ENCODE peak calls at places on chromosomes 6 and 20, in six cellular contexts. R is MM.1S, T is WTC11, V is heart right ventricle, S is Panc1, C is HFF-Myc. Z is an unnamed sample.

GRCh38 chr20:17725094-17725835 is 25.5 kb downstream of the BANF2 start:
- DNase-seq in R (no peak), T (no peak), V (no peak), S (no peak), C (no peak), Z (no peak)

GRCh38 chr6:77440206-77440976 is 22.9 kb downstream of the HTR1B start:
- DNase-seq in R (no peak), T (no peak), V (no peak), S (no peak), C (no peak), Z (no peak)

GRCh38 chr6:156455847-156456246 is 321.3 kb upstream of the ARID1B start:
- DNase-seq in R (no peak), T (no peak), V (no peak), S (no peak), C (no peak), Z (no peak)

GRCh38 chr6:106181664-106182418 is 95.7 kb downstream of the PRDM1 start:
- DNase-seq in R (no peak), T (no peak), V (no peak), S (no peak), C (no peak), Z (no peak)

GRCh38 chr6:31836036-31836675 is 8.6 kb downstream of the HSPA1B start:
- DNase-seq in R (no peak), T (no peak), V (no peak), S (no peak), C (no peak), Z (no peak)

GRCh38 chr20:41631826-41632225 is 13.6 kb upstream of the CHD6 start:
- DNase-seq in R (no peak), T (no peak), V (peak), S (no peak), C (no peak), Z (no peak)

GRCh38 chr6:27668442-27669275 is 195.8 kb upstream of the ZNF184 start:
- DNase-seq in R (peak), T (peak), V (no peak), S (peak), C (peak), Z (peak)

GRCh38 chr6:167851349-167851952 is 24.7 kb downstream of the AFDN start:
- DNase-seq in R (no peak), T (no peak), V (no peak), S (no peak), C (no peak), Z (no peak)

GRCh38 chr6:75402296-75402695 is 91.3 kb downstream of the FILIP1 start:
- DNase-seq in R (peak), T (no peak), V (peak), S (no peak), C (peak), Z (no peak)

GRCh38 chr6:72522735-72523141 is 99.1 kb upstream of the KCNQ5 start:
- DNase-seq in R (no peak), T (peak), V (no peak), S (no peak), C (peak), Z (peak)

GRCh38 chr6:115468272-115469005 is 592.3 kb downstream of the FRK start:
- DNase-seq in R (peak), T (no peak), V (no peak), S (no peak), C (no peak), Z (peak)

GRCh38 chr6:33963351-33963750 is 159.5 kb upstream of the MLN start:
- DNase-seq in R (no peak), T (no peak), V (no peak), S (no peak), C (no peak), Z (peak)

GRCh38 chr6:94300424-94301144 is 881.2 kb upstream of the EPHA7 start:
- DNase-seq in R (no peak), T (no peak), V (peak), S (no peak), C (no peak), Z (no peak)

GRCh38 chr6:2275207-2275891 is 29.9 kb upstream of the GMDS start:
- DNase-seq in R (no peak), T (no peak), V (no peak), S (no peak), C (peak), Z (no peak)

GRCh38 chr20:25248501-25249172 is 752 bp downstream of the PYGB start:
- DNase-seq in R (peak), T (peak), V (no peak), S (no peak), C (no peak), Z (peak)

GRCh38 chr20:56347628-56348305 is 11.0 kb upstream of the FAM210B start:
- DNase-seq in R (no peak), T (peak), V (no peak), S (no peak), C (no peak), Z (peak)

GRCh38 chr6:130459316-130459715 is 93.5 kb downstream of the TMEM200A start:
- DNase-seq in R (no peak), T (no peak), V (no peak), S (no peak), C (no peak), Z (no peak)

GRCh38 chr20:42492998-42493397 is 696.7 kb downstream of the PTPRT start:
- DNase-seq in R (no peak), T (no peak), V (no peak), S (no peak), C (no peak), Z (no peak)

GRCh38 chr6:4698901-4699659 is 77.1 kb upstream of the CDYL start:
- DNase-seq in R (no peak), T (no peak), V (no peak), S (no peak), C (no peak), Z (no peak)

GRCh38 chr6:114747995-114748625 is 405.3 kb upstream of the HS3ST5 start:
- DNase-seq in R (peak), T (peak), V (peak), S (peak), C (peak), Z (peak)

GRCh38 chr20:17520583-17520982 is 10.6 kb downstream of the BFSP1 start:
- DNase-seq in R (no peak), T (no peak), V (no peak), S (no peak), C (no peak), Z (no peak)

GRCh38 chr6:2505624-2506023 is 245.1 kb downstream of the MYLK4 start:
- DNase-seq in R (no peak), T (peak), V (no peak), S (no peak), C (no peak), Z (peak)

GRCh38 chr20:47749367-47749766 is 35.9 kb downstream of the SULF2 start:
- DNase-seq in R (no peak), T (no peak), V (peak), S (no peak), C (no peak), Z (no peak)

GRCh38 chr20:38990728-38991127 is 28.6 kb downstream of the DHX35 start:
- DNase-seq in R (no peak), T (no peak), V (no peak), S (no peak), C (no peak), Z (no peak)

GRCh38 chr20:8155848-8156602 is 24.0 kb downstream of the PLCB1 start:
- DNase-seq in R (no peak), T (no peak), V (no peak), S (no peak), C (no peak), Z (no peak)

GRCh38 chr6:141212296-141212695 is 920.4 kb upstream of the GJE1 start:
- DNase-seq in R (no peak), T (no peak), V (no peak), S (no peak), C (no peak), Z (no peak)

GRCh38 chr6:157800420-157801237 is 22.4 kb upstream of the SNX9 start:
- DNase-seq in R (peak), T (no peak), V (no peak), S (no peak), C (no peak), Z (no peak)

GRCh38 chr6:139334791-139335446 is 39.5 kb downstream of the CITED2 start:
- DNase-seq in R (no peak), T (no peak), V (peak), S (no peak), C (no peak), Z (no peak)

GRCh38 chr6:11918739-11919605 is 93.1 kb upstream of the HIVEP1 start:
- DNase-seq in R (no peak), T (no peak), V (no peak), S (no peak), C (no peak), Z (no peak)

GRCh38 chr6:4102687-4103244 is 23.8 kb upstream of the FAM217A start:
- DNase-seq in R (no peak), T (no peak), V (no peak), S (no peak), C (no peak), Z (no peak)

GRCh38 chr20:49477200-49477599 is 5.3 kb downstream of the KCNB1 start:
- DNase-seq in R (peak), T (no peak), V (no peak), S (no peak), C (no peak), Z (peak)

GRCh38 chr6:147204843-147205311 is 660 bp downstream of the STXBP5 start:
- DNase-seq in R (no peak), T (no peak), V (no peak), S (no peak), C (no peak), Z (no peak)

GRCh38 chr6:41228088-41228487 is at the start of gene TREML4:
- DNase-seq in R (no peak), T (no peak), V (no peak), S (no peak), C (no peak), Z (no peak)

GRCh38 chr6:141726158-141726557 is 406.6 kb upstream of the GJE1 start:
- DNase-seq in R (no peak), T (no peak), V (no peak), S (no peak), C (no peak), Z (peak)

GRCh38 chr6:5373430-5373829 is 112.1 kb downstream of the FARS2 start:
- DNase-seq in R (no peak), T (no peak), V (no peak), S (no peak), C (no peak), Z (no peak)

DNA sequence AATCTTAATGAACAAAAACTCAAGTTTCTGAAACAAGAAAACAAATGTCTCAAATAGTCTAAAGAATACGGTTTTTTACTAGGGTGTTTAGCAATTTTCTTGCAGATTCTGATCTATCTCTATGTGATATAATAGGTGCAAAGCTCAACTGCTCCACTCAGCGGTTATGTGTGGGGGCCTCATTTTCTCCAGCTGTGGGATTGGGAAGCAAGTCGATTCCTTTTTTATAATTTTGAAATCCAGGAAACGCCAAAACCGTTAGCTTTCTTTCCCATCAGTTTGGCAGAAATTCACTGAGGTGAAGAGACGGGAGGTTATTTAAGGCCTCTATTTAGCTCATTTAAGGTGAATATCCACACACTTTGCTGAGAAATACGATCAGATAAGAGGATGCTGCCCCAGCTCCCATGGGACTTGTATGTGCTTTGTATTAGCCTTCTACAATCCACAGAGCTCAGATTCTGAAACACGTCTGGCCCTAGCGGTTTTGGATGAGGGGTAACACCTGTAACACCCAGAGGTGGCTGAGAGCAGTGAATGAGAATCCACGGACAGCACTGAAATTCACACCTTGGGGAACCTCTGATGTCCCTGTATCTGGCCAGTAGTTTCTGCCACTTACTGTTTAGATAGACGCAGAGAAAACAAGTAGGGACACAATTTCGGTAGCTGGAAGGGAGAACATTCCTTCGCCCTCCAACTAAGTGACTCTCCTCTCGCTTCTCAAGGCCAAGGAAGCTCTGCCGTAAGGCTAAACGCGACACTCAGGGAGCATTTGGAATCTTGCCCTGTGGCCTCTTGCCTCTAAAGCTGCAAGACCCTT is 6.6 kb upstream of the BCAS4 start:
- DNase-seq in R (no peak), T (no peak), V (no peak), S (peak), C (peak), Z (peak)
- TF ChIP-seq CTCF in R (no peak), T (no peak), V (peak), S (peak), C (peak), Z (peak)

GRCh38 chr6:84284428-84285033 is 57.1 kb upstream of the CEP162 start:
- DNase-seq in R (no peak), T (peak), V (no peak), S (no peak), C (no peak), Z (peak)
- TF ChIP-seq CTCF in R (peak), T (peak), V (no peak), S (peak), C (peak), Z (peak)

GRCh38 chr6:121851056-121851455 is 415.6 kb downstream of the GJA1 start:
- DNase-seq in R (no peak), T (peak), V (no peak), S (no peak), C (no peak), Z (peak)

GRCh38 chr6:121848523-121849255 is 413.2 kb downstream of the GJA1 start:
- DNase-seq in R (no peak), T (no peak), V (no peak), S (no peak), C (no peak), Z (no peak)

GRCh38 chr6:121844898-121845297 is 409.5 kb downstream of the GJA1 start:
- DNase-seq in R (no peak), T (no peak), V (no peak), S (no peak), C (no peak), Z (no peak)

GRCh38 chr6:121847806-121848522 is 412.5 kb downstream of the GJA1 start:
- DNase-seq in R (no peak), T (no peak), V (no peak), S (no peak), C (no peak), Z (peak)

DNA sequence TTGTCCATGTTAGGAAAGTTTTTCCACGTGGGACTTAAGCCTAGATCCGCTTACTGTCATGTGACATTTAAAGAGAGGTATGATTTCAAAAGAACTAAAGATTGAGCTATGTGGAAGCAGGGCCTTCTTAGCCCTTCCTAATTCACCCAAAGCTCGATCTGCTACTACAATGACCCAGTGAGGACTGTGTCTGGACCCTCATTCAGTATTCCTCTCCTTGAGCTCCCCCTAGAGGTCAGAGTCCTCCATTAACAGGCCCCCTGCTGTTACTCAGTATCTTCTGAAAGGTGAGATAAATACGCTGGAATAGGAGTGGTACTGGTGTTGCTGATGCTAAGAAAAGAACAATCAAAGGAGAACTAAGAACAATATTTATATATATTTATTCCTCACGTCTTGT is 414.0 kb downstream of the GJA1 start:
- DNase-seq in R (peak), T (peak), V (peak), S (peak), C (peak), Z (peak)
- TF ChIP-seq CTCF in R (peak), T (peak), V (peak), S (peak), C (peak), Z (peak)

GRCh38 chr20:19662638-19662995 is 95.4 kb upstream of the RIN2 start:
- DNase-seq in R (no peak), T (no peak), V (no peak), S (no peak), C (no peak), Z (no peak)
- TF ChIP-seq CTCF in R (no peak), T (no peak), V (no peak), S (peak), C (no peak), Z (peak)

DNA sequence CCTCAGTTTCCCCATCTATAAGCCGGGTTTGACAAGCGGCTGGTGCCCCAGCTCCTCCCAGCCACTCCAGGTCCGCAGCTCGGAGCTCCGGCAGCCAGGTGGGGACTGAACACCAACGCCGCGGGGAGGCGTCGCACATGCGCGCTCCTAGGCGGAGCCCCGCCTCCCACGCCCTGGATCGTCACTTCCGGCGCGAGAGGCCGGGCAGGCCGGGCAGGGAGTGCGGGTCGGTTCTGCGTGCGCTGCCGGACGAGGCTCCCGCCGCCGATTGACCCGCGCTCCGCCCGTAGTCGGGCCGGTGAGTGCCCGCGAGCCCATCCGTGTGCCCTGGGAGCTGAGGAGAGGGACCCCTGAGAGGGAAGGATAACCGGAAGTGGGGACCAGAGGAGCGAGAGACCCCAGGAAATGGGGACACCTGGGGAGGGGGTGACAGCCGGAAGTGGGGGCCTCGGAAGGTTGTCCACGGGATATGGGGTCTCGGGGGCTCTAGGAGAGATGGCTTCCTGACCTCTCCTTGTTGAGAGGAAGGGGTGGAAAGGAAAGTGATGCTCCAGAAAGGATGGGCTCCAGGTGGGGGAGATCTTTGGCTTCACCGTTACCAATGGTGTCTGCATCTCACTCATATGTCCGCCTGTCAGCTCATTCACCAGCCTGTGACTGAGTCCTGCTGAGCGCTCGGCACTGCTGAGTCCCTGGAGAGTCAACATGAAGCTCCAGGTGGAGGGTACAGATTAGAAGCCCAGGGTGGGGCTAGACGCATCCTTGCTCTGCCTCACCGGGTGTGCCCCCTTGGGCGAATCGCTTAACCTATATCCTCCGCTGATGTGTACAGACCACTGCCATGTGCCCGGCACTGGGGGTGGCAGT is at the start of gene TTPAL:
- DNase-seq in R (peak), T (peak), V (peak), S (peak), C (no peak), Z (peak)
- TF ChIP-seq CTCF in R (no peak), T (no peak), V (peak), S (no peak), C (peak), Z (peak)

GRCh38 chr6:170480045-170480714 is 72.9 kb downstream of the PSMB1 start:
- DNase-seq in R (no peak), T (peak), V (peak), S (no peak), C (no peak), Z (peak)
- TF ChIP-seq CTCF in R (no peak), T (no peak), V (peak), S (no peak), C (peak), Z (peak)